ENCODE peak calls at places on chromosome 3, in ten cellular contexts. P is IMR-90, D is fibroblast of lung, F is PC-3, W is GM23338, I is HCT116, Z is astrocyte, E is neural progenitor cell, Y is MM.1S, R is H1. H is an unnamed sample.

GRCh38 chr3:17372811-17373210 is 369.6 kb downstream of the TBC1D5 start:
- DNase-seq in P (peak; percentile 48), D (peak; percentile 29), F (peak; percentile 60), W (no peak), I (no peak), Z (peak; percentile 10), E (no peak), Y (no peak), R (no peak), H (no peak)

GRCh38 chr3:40661285-40661684 is 136.5 kb downstream of the ZNF621 start:
- DNase-seq in P (no peak), D (no peak), F (no peak), W (no peak), I (no peak), Z (no peak), E (no peak), Y (no peak), R (no peak), H (no peak)

GRCh38 chr3:42846682-42847522 is 28.8 kb downstream of the CYP8B1 start:
- DNase-seq in P (no peak), D (no peak), F (no peak), W (no peak), I (no peak), Z (no peak), E (no peak), Y (no peak), R (peak; percentile 26), H (no peak)

GRCh38 chr3:143150979-143151726 is 31.6 kb downstream of the CHST2 start:
- DNase-seq in P (no peak), D (no peak), F (no peak), W (no peak), I (no peak), Z (no peak), E (no peak), Y (no peak), R (no peak), H (no peak)

GRCh38 chr3:120858501-120858900 is 49.5 kb upstream of the STXBP5L start:
- DNase-seq in P (no peak), D (peak; percentile 30), F (peak; percentile 72), W (no peak), I (no peak), Z (peak; percentile 9), E (no peak), Y (no peak), R (no peak), H (no peak)

GRCh38 chr3:141939759-141940158 is 63.3 kb downstream of the ATP1B3 start:
- DNase-seq in P (no peak), D (no peak), F (no peak), W (no peak), I (peak; percentile 33), Z (no peak), E (no peak), Y (no peak), R (no peak), H (no peak)

GRCh38 chr3:32175607-32176197 is 62.8 kb upstream of the CMTM8 start:
- DNase-seq in P (peak; percentile 55), D (peak; percentile 41), F (peak; percentile 84), W (peak; percentile 95), I (peak; percentile 74), Z (peak; percentile 27), E (peak; percentile 90), Y (peak; percentile 62), R (peak; percentile 67), H (peak; percentile 83)

GRCh38 chr3:54954019-54954418 is 26.2 kb upstream of the LRTM1 start:
- DNase-seq in P (peak; percentile 92), D (peak; percentile 96), F (peak; percentile 53), W (peak; percentile 38), I (no peak), Z (peak; percentile 94), E (peak; percentile 20), Y (no peak), R (no peak), H (peak; percentile 56)

GRCh38 chr3:161475905-161476304 is 20.7 kb upstream of the OTOL1 start:
- DNase-seq in P (peak; percentile 18), D (peak; percentile 55), F (peak; percentile 77), W (no peak), I (peak; percentile 72), Z (peak; percentile 37), E (no peak), Y (no peak), R (no peak), H (peak; percentile 26)

GRCh38 chr3:193782747-193783146 is 189.7 kb downstream of the OPA1 start:
- DNase-seq in P (no peak), D (no peak), F (no peak), W (no peak), I (no peak), Z (no peak), E (no peak), Y (no peak), R (no peak), H (no peak)

GRCh38 chr3:193782280-193782654 is 189.3 kb downstream of the OPA1 start:
- DNase-seq in P (no peak), D (peak; percentile 84), F (peak; percentile 67), W (no peak), I (peak; percentile 80), Z (peak; percentile 80), E (peak; percentile 53), Y (no peak), R (no peak), H (peak; percentile 79)

GRCh38 chr3:193780810-193781472 is 187.9 kb downstream of the OPA1 start:
- DNase-seq in P (peak; percentile 54), D (peak; percentile 81), F (peak; percentile 95), W (peak; percentile 91), I (no peak), Z (peak; percentile 71), E (peak; percentile 87), Y (peak; percentile 69), R (peak; percentile 71), H (peak; percentile 89)

GRCh38 chr3:193780371-193780770 is 187.4 kb downstream of the OPA1 start:
- DNase-seq in P (no peak), D (no peak), F (no peak), W (no peak), I (no peak), Z (no peak), E (no peak), Y (no peak), R (peak; percentile 43), H (no peak)

GRCh38 chr3:193783166-193783896 is 190.3 kb downstream of the OPA1 start:
- DNase-seq in P (no peak), D (peak; percentile 65), F (peak; percentile 73), W (no peak), I (no peak), Z (peak; percentile 55), E (no peak), Y (no peak), R (no peak), H (peak; percentile 34)
- H2AFZ ChIP-seq in P (no peak overlapping the region), D (no peak overlapping the region), F (no peak overlapping the region), W (no peak overlapping the region), I (no peak overlapping the region), Z (no peak overlapping the region), E (no peak overlapping the region), Y (no peak overlapping the region), R (no peak overlapping the region), H (no peak overlapping the region)

GRCh38 chr3:159632124-159632523 is 356.5 kb upstream of the IL12A start:
- DNase-seq in P (no peak), D (no peak), F (no peak), W (peak; percentile 13), I (no peak), Z (no peak), E (peak; percentile 56), Y (no peak), R (no peak), H (peak; percentile 38)
- H3K4me2 ChIP-seq in P (no peak overlapping the region), D (no peak overlapping the region), F (no peak overlapping the region), W (no peak overlapping the region), I (no peak overlapping the region), Z (no peak overlapping the region), E (no peak overlapping the region), Y (no peak overlapping the region), R (no peak overlapping the region), H (no peak overlapping the region)

DNA sequence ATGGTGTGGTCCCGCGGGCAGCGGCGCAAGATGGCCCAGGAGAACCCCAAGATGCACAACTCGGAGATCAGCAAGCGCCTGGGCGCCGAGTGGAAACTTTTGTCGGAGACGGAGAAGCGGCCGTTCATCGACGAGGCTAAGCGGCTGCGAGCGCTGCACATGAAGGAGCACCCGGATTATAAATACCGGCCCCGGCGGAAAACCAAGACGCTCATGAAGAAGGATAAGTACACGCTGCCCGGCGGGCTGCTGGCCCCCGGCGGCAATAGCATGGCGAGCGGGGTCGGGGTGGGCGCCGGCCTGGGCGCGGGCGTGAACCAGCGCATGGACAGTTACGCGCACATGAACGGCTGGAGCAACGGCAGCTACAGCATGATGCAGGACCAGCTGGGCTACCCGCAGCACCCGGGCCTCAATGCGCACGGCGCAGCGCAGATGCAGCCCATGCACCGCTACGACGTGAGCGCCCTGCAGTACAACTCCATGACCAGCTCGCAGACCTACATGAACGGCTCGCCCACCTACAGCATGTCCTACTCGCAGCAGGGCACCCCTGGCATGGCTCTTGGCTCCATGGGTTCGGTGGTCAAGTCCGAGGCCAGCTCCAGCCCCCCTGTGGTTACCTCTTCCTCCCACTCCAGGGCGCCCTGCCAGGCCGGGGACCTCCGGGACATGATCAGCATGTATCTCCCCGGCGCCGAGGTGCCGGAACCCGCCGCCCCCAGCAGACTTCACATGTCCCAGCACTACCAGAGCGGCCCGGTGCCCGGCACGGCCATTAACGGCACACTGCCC is 977 bp downstream of the SOX2 start:
- DNase-seq in P (no peak), D (peak; percentile 76), F (no peak), W (no peak), I (no peak), Z (peak; percentile 64), E (peak; percentile 73), Y (peak; percentile 81), R (peak; percentile 62), H (peak; percentile 35)
- TF ChIP-seq CTCF in P (no peak), D (no peak), F (no peak), W (no peak), I (no peak), Z (no peak), E (no peak), Y (no peak), R (no peak), H (no peak)

DNA sequence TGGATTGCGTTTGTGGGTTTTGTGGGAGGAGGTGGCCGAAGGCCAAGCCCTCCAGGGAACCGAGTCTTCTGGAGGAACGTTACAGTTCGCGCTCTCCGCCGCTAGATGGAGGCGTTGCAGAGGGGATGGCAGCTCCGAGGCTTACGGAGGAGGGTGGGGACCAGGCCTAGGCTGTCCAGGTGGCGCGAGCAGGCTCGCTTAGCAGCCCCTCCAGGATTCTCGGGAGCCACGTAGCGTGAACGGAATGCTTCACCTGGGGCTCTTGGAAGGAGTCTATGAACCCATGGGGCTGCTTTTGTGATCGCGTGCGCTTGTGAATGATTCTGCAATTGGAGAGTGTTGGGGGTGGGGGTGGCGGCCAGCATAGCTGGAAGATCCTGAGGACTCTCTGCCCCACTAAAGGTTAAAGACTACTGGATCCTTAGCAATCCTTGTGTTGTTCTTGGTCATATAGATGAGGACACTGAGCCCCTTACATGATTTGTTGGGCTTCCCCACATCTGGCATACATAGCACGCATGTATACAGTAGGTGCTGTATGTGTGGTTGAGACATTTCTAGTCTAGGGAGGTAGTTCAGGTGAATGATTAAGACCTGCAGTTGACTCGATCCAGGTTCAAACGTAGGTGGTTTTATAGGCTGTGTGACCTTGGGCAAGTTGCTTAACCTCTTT is 25.7 kb downstream of the FAM3D start:
- DNase-seq in P (peak; percentile 74), D (peak; percentile 70), F (peak; percentile 92), W (peak; percentile 95), I (peak; percentile 50), Z (peak; percentile 59), E (peak; percentile 90), Y (peak; percentile 62), R (peak; percentile 90), H (peak; percentile 91)
- H2AFZ ChIP-seq in P (peak overlapping the region; percentile 83), D (peak overlapping the region; percentile 44), F (peak overlapping the region; percentile 68), W (peak overlapping the region; percentile 12), I (peak overlapping the region; percentile 88), Z (peak overlapping the region; percentile 58), E (no peak overlapping the region), Y (no peak overlapping the region), R (peak overlapping the region; percentile 24), H (peak overlapping the region; percentile 23)

GRCh38 chr3:39165518-39165917 is 12.1 kb upstream of the CSRNP1 start:
- DNase-seq in P (no peak), D (no peak), F (no peak), W (no peak), I (no peak), Z (no peak), E (no peak), Y (no peak), R (no peak), H (no peak)
- H3K4me2 ChIP-seq in P (no peak overlapping the region), D (no peak overlapping the region), F (no peak overlapping the region), W (no peak overlapping the region), I (no peak overlapping the region), Z (no peak overlapping the region), E (no peak overlapping the region), Y (no peak overlapping the region), R (no peak overlapping the region), H (no peak overlapping the region)

H was measured in hepatocyte.